ENCODE peak calls at places on chromosomes 16 and 17, in five cellular contexts. R, P, Y, C and I are unnamed samples.

GRCh38 chr16:14179116-14179515 is 108.0 kb downstream of the MRTFB start:
- DNase-seq in C (no peak), Y (no peak), P (no peak), R (no peak), I (no peak)

GRCh38 chr17:77572065-77572601 is 386.4 kb upstream of the TNRC6C start:
- DNase-seq in C (no peak), P (no peak), R (no peak), Y (no peak), I (no peak)

GRCh38 chr16:5041604-5042133 is 7.9 kb upstream of the NAGPA start:
- DNase-seq in P (no peak), R (no peak), C (peak; percentile 46), Y (no peak), I (no peak)

GRCh38 chr16:86823895-86824671 is 245.7 kb downstream of the FOXL1 start:
- DNase-seq in R (no peak), C (peak; percentile 90), P (no peak), Y (no peak), I (no peak)

GRCh38 chr17:37787055-37787720 is 42.3 kb upstream of the HNF1B start:
- DNase-seq in P (no peak), Y (peak; percentile 88), C (peak; percentile 39), R (no peak), I (no peak)

GRCh38 chr16:27258241-27258734 is 10.3 kb downstream of the NSMCE1 start:
- DNase-seq in Y (no peak), C (peak; percentile 50), R (no peak), P (no peak), I (no peak)

GRCh38 chr16:17067882-17068281 is 402.9 kb downstream of the XYLT1 start:
- DNase-seq in R (no peak), Y (no peak), C (no peak), P (no peak), I (no peak)

GRCh38 chr17:80695979-80696378 is 151.3 kb downstream of the RPTOR start:
- DNase-seq in P (no peak), R (no peak), Y (no peak), C (no peak), I (no peak)

GRCh38 chr17:45705123-45706009 is 78.8 kb upstream of the CRHR1 start:
- DNase-seq in Y (no peak), R (no peak), P (no peak), C (peak; percentile 39), I (no peak)

GRCh38 chr16:31357324-31358156 is 2.6 kb downstream of the ITGAX start:
- DNase-seq in Y (no peak), C (no peak), P (no peak), R (no peak), I (no peak)

GRCh38 chr16:87074635-87075318 is 242.4 kb downstream of the C16orf95 start:
- DNase-seq in Y (peak; percentile 23), C (no peak), R (no peak), P (no peak), I (no peak)

GRCh38 chr17:27906238-27906603 is 13.1 kb upstream of the LYRM9 start:
- DNase-seq in Y (no peak), C (no peak), P (no peak), R (no peak), I (no peak)

GRCh38 chr17:75008373-75008772 is 4.1 kb upstream of the MRPL58 start:
- DNase-seq in P (no peak), C (no peak), R (no peak), Y (no peak), I (no peak)

GRCh38 chr16:22008215-22009142 is 568 bp downstream of the MOSMO start:
- DNase-seq in R (peak; percentile 25), P (no peak), C (peak; percentile 4), Y (peak; percentile 24), I (no peak)

GRCh38 chr17:66942453-66943264 is 21.8 kb upstream of the CACNG4 start:
- DNase-seq in P (no peak), R (no peak), Y (no peak), C (no peak), I (no peak)

GRCh38 chr17:29918922-29919856 is 10.8 kb downstream of the SSH2 start:
- DNase-seq in P (no peak), C (no peak), R (no peak), Y (no peak), I (no peak)

GRCh38 chr16:31869511-31870201 is 4.0 kb upstream of the ZNF267 start:
- DNase-seq in C (peak; percentile 82), P (peak; percentile 93), R (peak; percentile 78), Y (peak; percentile 32), I (peak; percentile 91)

GRCh38 chr16:50505714-50506542 is 42.3 kb upstream of the NKD1 start:
- DNase-seq in C (peak; percentile 14), R (no peak), P (no peak), Y (no peak), I (no peak)

GRCh38 chr16:51050379-51050710 is 100.7 kb downstream of the SALL1 start:
- DNase-seq in R (no peak), C (no peak), Y (no peak), P (no peak), I (no peak)

GRCh38 chr16:88750854-88751253 is 34.2 kb downstream of the PIEZO1 start:
- DNase-seq in R (no peak), P (no peak), C (no peak), Y (no peak), I (no peak)

GRCh38 chr16:69477546-69477945 is 53.1 kb downstream of the CYB5B start:
- DNase-seq in C (peak; percentile 59), R (no peak), Y (no peak), P (no peak), I (no peak)

GRCh38 chr16:58128721-58129096 is 472 bp downstream of the CFAP20 start:
- DNase-seq in C (no peak), Y (no peak), R (no peak), P (peak; percentile 29), I (peak; percentile 9)

GRCh38 chr16:31016018-31016417 is 5.6 kb upstream of the STX1B start:
- DNase-seq in P (no peak), Y (no peak), R (no peak), C (peak; percentile 19), I (no peak)

GRCh38 chr16:11698271-11698689 is 30.0 kb downstream of the SNN start:
- DNase-seq in R (peak; percentile 20), P (no peak), Y (no peak), C (no peak), I (no peak)

GRCh38 chr16:1200014-1200627 is 24.9 kb downstream of the TPSG1 start:
- DNase-seq in C (no peak), P (no peak), R (no peak), Y (no peak), I (no peak)

GRCh38 chr17:57995076-57995956 is 7.3 kb upstream of the VEZF1 start:
- DNase-seq in C (peak; percentile 81), P (peak; percentile 55), R (peak; percentile 57), Y (peak; percentile 66), I (peak; percentile 51)

GRCh38 chr16:75195811-75196790 is 10.9 kb downstream of the CTRB2 start:
- DNase-seq in P (no peak), R (no peak), C (no peak), Y (no peak), I (no peak)

GRCh38 chr17:81395600-81396277 is 482 bp downstream of the BAHCC1 start:
- DNase-seq in Y (no peak), R (no peak), P (no peak), C (no peak), I (no peak)

GRCh38 chr16:2720719-2721633 is 952 bp upstream of the PRSS27 start:
- DNase-seq in P (peak; percentile 80), C (peak; percentile 79), Y (peak; percentile 90), R (peak; percentile 88), I (peak; percentile 82)

GRCh38 chr16:84660973-84661372 is 12.7 kb downstream of the KLHL36 start:
- DNase-seq in C (no peak), Y (no peak), R (no peak), P (no peak), I (no peak)

GRCh38 chr17:32882734-32883133 is 5.8 kb upstream of the MYO1D start:
- DNase-seq in P (no peak), R (peak; percentile 33), C (peak; percentile 69), Y (no peak), I (no peak)

GRCh38 chr17:3009411-3009920 is 53.9 kb downstream of the OR1D5 start:
- DNase-seq in R (no peak), C (no peak), Y (no peak), P (no peak), I (no peak)

GRCh38 chr17:63515426-63515825 is 7.7 kb upstream of the KCNH6 start:
- DNase-seq in C (no peak), P (no peak), R (no peak), Y (no peak), I (no peak)

GRCh38 chr17:61754124-61754523 is 109.2 kb downstream of the BRIP1 start:
- DNase-seq in C (no peak), Y (no peak), P (no peak), R (no peak), I (no peak)

GRCh38 chr17:69441179-69441578 is 26.7 kb downstream of the MAP2K6 start:
- DNase-seq in P (no peak), C (no peak), R (no peak), Y (no peak), I (no peak)

GRCh38 chr16:53129281-53130192 is 74.7 kb downstream of the CHD9 start:
- DNase-seq in Y (no peak), C (peak; percentile 19), R (no peak), P (no peak), I (no peak)

GRCh38 chr17:62819511-62820221 is 11.6 kb upstream of the MARCHF10 start:
- DNase-seq in Y (peak; percentile 21), R (no peak), C (peak; percentile 95), P (no peak), I (no peak)

GRCh38 chr16:23257682-23258081 is 44.4 kb upstream of the SCNN1B start:
- DNase-seq in R (no peak), C (no peak), P (no peak), Y (no peak), I (no peak)

GRCh38 chr16:57331355-57331754 is 27.2 kb upstream of the CCL22 start:
- DNase-seq in C (no peak), Y (no peak), P (no peak), R (no peak), I (no peak)